ENCODE peak calls at places on chromosomes 11 and 22, in five cellular contexts. S is activated CD8-positive, alpha-beta T cell treated with anti-CD3 and anti-CD28 coated beads for 36 hours; O is lower leg skin; W is mucosa of descending colon; B is brain microvascular endothelial cell. X is an unnamed sample.

GRCh38 chr11:68401856-68402255 is 58.7 kb upstream of the PPP6R3 start:
- DNase-seq in S (no peak), O (no peak), W (no peak), B (no peak), X (no peak)

GRCh38 chr11:86949995-86950993 is 4.9 kb downstream of the FZD4 start:
- DNase-seq in S (no peak), O (no peak), W (no peak), B (no peak), X (no peak)

GRCh38 chr11:84793318-84793717 is 833.8 kb downstream of the DLG2 start:
- DNase-seq in S (no peak), O (no peak), W (no peak), B (no peak), X (no peak)

GRCh38 chr22:24423519-24424000 is 3.8 kb upstream of the ADORA2A start:
- DNase-seq in S (peak), O (no peak), W (peak), B (no peak), X (peak)

GRCh38 chr11:27973851-27974536 is 134.0 kb downstream of the KIF18A start:
- DNase-seq in S (no peak), O (no peak), W (no peak), B (no peak), X (no peak)

GRCh38 chr11:128399186-128399585 is 188.2 kb downstream of the ETS1 start:
- DNase-seq in S (peak), O (no peak), W (no peak), B (peak), X (no peak)

GRCh38 chr11:111512296-111513239 is at the start of gene BTG4:
- DNase-seq in S (peak), O (no peak), W (no peak), B (no peak), X (no peak)

GRCh38 chr22:46542011-46542985 is 4.9 kb upstream of the CELSR1 start:
- DNase-seq in S (peak), O (no peak), W (peak), B (peak), X (peak)

GRCh38 chr22:20567993-20568417 is 60.6 kb downstream of the MED15 start:
- DNase-seq in S (no peak), O (no peak), W (no peak), B (peak), X (no peak)

GRCh38 chr11:69008774-69009440 is 4.1 kb downstream of the MRGPRF start:
- DNase-seq in S (no peak), O (peak), W (peak), B (peak), X (no peak)

GRCh38 chr22:43142881-43143562 is at the start of gene MCAT:
- DNase-seq in S (peak), O (peak), W (peak), B (peak), X (peak)

GRCh38 chr11:103652013-103652412 is 384.4 kb upstream of the DDI1 start:
- DNase-seq in S (no peak), O (no peak), W (no peak), B (peak), X (no peak)

GRCh38 chr11:79314906-79315689 is 125.7 kb downstream of the TENM4 start:
- DNase-seq in S (no peak), O (no peak), W (no peak), B (peak), X (no peak)

GRCh38 chr11:40403321-40403720 is 1056.1 kb downstream of the LRRC4C start:
- DNase-seq in S (no peak), O (no peak), W (no peak), B (no peak), X (no peak)

GRCh38 chr11:35588627-35589026 is 29.6 kb upstream of the FJX1 start:
- DNase-seq in S (no peak), O (no peak), W (no peak), B (peak), X (no peak)

GRCh38 chr22:37032134-37032534 is 12.6 kb downstream of the MPST start:
- DNase-seq in S (no peak), O (no peak), W (no peak), B (no peak), X (no peak)

GRCh38 chr11:131504199-131504949 is 134.0 kb downstream of the NTM start:
- DNase-seq in S (no peak), O (no peak), W (no peak), B (no peak), X (no peak)

GRCh38 chr11:57340228-57340627 is 2.1 kb downstream of the P2RX3 start:
- DNase-seq in S (peak), O (no peak), W (no peak), B (no peak), X (no peak)

GRCh38 chr11:64762916-64763803 is 3.4 kb upstream of the PYGM start:
- DNase-seq in S (peak), O (no peak), W (no peak), B (peak), X (no peak)

GRCh38 chr11:10500263-10500601 is 40.8 kb downstream of the RNF141 start:
- DNase-seq in S (no peak), O (no peak), W (no peak), B (no peak), X (no peak)

GRCh38 chr22:37345863-37346514 is 63.7 kb downstream of the CYTH4 start:
- DNase-seq in S (no peak), O (no peak), W (peak), B (peak), X (no peak)

GRCh38 chr11:79212711-79213110 is 228.1 kb downstream of the TENM4 start:
- DNase-seq in S (no peak), O (no peak), W (no peak), B (no peak), X (no peak)

GRCh38 chr22:26800858-26801257 is 143.5 kb downstream of the MIAT start:
- DNase-seq in S (no peak), O (no peak), W (no peak), B (peak), X (no peak)

GRCh38 chr22:49997221-49997599 is 15.4 kb downstream of the IL17REL start:
- DNase-seq in S (no peak), O (no peak), W (peak), B (no peak), X (no peak)

GRCh38 chr22:47601666-47602065 is 839.2 kb downstream of the TBC1D22A start:
- DNase-seq in S (no peak), O (no peak), W (no peak), B (no peak), X (peak)

GRCh38 chr11:102047305-102047924 is at the start of gene CFAP300:
- DNase-seq in S (peak), O (peak), W (peak), B (peak), X (peak)

GRCh38 chr11:115420524-115420923 is 83.7 kb downstream of the CADM1 start:
- DNase-seq in S (no peak), O (no peak), W (no peak), B (no peak), X (no peak)

GRCh38 chr11:81869337-81870065 is 864.2 kb downstream of the FAM181B start:
- DNase-seq in S (peak), O (peak), W (peak), B (peak), X (no peak)

GRCh38 chr22:20158366-20159036 is 7.6 kb upstream of the CCDC188 start:
- DNase-seq in S (no peak), O (no peak), W (no peak), B (no peak), X (no peak)

GRCh38 chr11:50169634-50170033 is 137.0 kb downstream of the OR4C45 start:
- DNase-seq in S (no peak), O (no peak), W (no peak), B (no peak), X (no peak)

GRCh38 chr11:45213316-45213665 is 66.9 kb downstream of the PRDM11 start:
- DNase-seq in S (no peak), O (no peak), W (no peak), B (no peak), X (no peak)

GRCh38 chr11:45213717-45214116 is 67.3 kb downstream of the PRDM11 start:
- DNase-seq in S (no peak), O (no peak), W (no peak), B (no peak), X (no peak)

GRCh38 chr11:45211732-45212131 is 65.3 kb downstream of the PRDM11 start:
- DNase-seq in S (no peak), O (no peak), W (no peak), B (no peak), X (no peak)

GRCh38 chr11:45210846-45211245 is 64.4 kb downstream of the PRDM11 start:
- DNase-seq in S (no peak), O (no peak), W (no peak), B (no peak), X (no peak)

GRCh38 chr11:45212566-45213315 is 66.3 kb downstream of the PRDM11 start:
- DNase-seq in S (no peak), O (no peak), W (no peak), B (no peak), X (no peak)
- TF ChIP-seq CTCF in S (no peak), O (no peak), W (no peak), B (peak), X (peak)

GRCh38 chr11:113553905-113554304 is 78.7 kb upstream of the DRD2 start:
- DNase-seq in S (peak), O (no peak), W (no peak), B (no peak), X (no peak)
- TF ChIP-seq CTCF in S (no peak), O (no peak), W (no peak), B (no peak), X (peak)

GRCh38 chr22:31104869-31105268 is 2.5 kb downstream of the SELENOM start:
- DNase-seq in S (peak), O (no peak), W (no peak), B (no peak), X (no peak)
- TF ChIP-seq CTCF in S (peak), O (no peak), W (no peak), B (peak), X (peak)

GRCh38 chr11:61555051-61555969 is 25.6 kb downstream of the SYT7 start:
- DNase-seq in S (no peak), O (no peak), W (no peak), B (no peak), X (no peak)
- TF ChIP-seq CTCF in S (peak), O (no peak), W (no peak), B (peak), X (peak)

DNA sequence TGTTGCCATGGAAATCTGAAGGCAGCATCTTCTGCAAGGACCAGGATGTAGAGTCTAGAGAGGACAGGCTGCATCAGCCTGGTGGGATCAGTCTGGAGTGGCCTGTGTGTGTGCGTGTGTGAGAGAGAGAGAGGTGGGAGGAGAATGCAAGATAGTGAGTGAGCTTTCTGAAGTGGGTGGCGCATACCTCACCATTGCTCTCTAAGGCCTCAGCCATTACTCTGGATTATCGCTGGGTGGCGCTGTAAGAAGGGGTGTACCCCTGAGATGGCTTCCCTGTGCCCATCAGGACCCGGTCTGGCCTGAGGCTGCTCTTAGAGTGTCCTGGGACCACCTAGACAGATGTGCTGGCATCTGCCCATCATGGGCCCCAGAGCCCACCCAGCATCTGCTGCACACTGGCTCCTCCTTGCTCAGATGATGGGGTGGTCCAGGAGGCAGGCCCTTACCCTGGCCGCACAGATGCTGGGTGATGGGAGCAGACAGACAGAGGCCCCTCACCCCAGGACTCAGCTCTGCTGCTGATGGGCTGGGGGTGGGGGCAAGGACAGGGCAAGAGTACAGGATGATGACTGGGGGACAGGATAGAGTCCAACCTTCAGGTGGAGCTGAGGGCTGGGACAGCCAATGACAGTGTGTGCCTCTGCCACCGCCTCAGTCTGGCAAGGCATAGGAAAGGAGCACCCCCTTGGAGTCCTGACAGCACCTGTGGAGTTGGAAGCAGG is 25.7 kb upstream of the TUB start:
- DNase-seq in S (no peak), O (no peak), W (no peak), B (no peak), X (peak)
- TF ChIP-seq CTCF in S (peak), O (no peak), W (no peak), B (peak), X (no peak)

DNA sequence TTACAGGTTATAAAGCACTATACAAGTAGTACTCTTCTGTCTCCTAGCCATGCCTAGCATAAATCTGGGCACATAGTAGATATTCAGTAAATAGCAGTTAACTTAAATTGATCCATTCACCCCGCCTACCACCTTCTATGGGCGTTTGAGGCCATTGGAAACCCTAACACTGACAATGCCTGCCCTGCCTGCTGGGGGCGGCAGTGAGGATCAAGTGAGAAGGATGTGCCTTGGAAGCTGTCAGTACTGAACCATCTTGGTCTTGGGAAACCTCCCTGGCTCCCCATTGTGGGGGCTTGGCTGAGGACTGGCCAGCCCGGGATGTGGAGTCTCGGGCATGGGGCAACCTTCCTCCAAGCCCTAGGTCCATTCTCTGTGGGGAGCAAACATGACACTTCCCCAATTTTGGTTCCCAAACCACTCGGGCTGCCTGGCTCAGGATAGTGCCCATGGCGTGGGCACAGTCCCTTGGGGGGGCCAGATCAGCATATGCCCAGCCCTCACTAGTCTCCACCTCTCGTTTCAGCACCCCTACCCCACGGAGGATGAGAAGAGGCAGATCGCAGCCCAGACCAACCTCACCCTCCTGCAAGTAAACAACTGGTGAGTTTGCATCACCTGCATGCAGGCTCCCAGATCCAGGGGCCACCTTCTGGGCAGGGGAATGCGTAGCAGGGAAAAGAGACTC is 67.4 kb downstream of the FEZ1 start:
- DNase-seq in S (no peak), O (no peak), W (no peak), B (no peak), X (no peak)
- TF ChIP-seq CTCF in S (no peak), O (no peak), W (no peak), B (no peak), X (no peak)

DNA sequence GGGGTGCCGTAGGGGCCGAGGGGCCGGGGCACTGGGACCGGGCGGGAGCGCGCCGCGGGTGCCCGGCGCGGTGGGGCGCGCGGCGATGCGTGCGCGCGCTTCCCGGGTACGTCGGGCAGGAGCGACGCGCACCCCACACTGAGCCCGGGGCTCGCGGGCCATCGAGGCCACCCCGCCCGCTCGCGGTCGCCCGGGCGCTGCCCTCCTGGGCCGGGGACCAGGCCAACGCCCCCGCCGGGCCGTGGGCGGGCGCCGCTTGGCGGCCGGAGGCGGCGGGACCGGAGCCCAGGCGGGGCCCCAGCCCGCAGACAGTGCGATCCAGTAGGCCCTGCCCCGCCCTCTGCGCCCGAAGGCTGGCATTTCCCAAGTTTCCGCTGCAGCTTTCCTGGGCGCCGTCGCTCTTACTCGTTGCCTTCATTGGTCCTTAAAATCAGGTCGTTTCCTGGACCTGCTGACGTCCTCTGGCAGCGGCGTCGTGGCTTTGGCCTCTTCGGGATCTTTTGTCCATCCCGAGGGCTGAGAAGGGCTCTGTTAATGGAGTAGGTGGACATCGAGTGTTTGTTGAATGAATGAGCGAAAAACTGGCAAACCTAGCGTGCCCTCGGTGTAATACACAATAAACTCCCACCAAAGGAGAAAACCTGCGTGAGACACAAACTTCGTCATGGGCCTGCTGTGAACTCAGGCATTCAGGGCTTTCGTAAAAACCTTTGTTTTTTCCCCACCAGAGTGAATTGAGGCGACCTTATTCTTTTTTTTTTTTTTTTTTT is 638 bp downstream of the PARVA start:
- DNase-seq in S (no peak), O (peak), W (peak), B (peak), X (peak)
- TF ChIP-seq CTCF in S (no peak), O (no peak), W (peak), B (no peak), X (no peak)

DNA sequence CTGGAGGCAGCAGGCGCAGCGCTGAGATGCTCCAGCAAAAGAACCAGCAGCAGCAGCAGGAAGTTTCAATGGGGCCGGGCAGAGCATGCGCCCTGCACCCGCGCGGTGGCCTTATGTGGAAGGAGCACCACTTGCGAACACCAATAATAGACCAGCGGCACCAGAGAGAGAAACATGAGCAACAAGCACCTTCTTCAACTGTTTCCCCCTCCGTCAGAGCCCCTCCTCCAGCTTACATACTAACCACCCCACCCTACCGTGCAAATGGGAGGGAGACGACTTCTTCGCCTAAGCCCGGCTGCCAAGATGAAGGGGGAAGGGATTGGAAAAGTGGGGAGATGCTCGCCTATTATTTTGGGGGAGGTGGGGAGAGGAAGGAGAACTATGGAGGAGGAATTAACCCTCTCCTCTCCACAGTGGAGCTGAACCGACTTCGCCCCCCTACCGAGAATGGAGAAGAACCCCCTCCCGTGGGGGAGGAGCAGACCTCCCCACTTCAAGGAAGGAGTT is 1.1 kb downstream of the RSF1 start:
- DNase-seq in S (peak), O (peak), W (peak), B (peak), X (peak)
- TF ChIP-seq CTCF in S (peak), O (no peak), W (no peak), B (peak), X (peak)